ENCODE peak calls at places on chromosomes 11 and 22, in five cellular contexts. One of them, this sample, is unnamed.
A peak's percentile ranks its signal among the peaks of the same experiment; 100 is the strongest.

GRCh38 chr11:66936326-66936725 is 21.9 kb downstream of the PC start:
- DNase-seq in neural progenitor cell: no peak
- DNase-seq in HepG2: peak; percentile 50
- DNase-seq in GM23338: no peak
- DNase-seq in PC-3: no peak
- DNase-seq in this sample: peak; percentile 58

GRCh38 chr11:60589611-60590010 is 74.4 kb downstream of the MS4A13 start:
- DNase-seq in neural progenitor cell: no peak
- DNase-seq in HepG2: no peak
- DNase-seq in GM23338: peak; percentile 32
- DNase-seq in PC-3: peak; percentile 34
- DNase-seq in this sample: no peak

GRCh38 chr22:41286639-41287091 is 678 bp upstream of the RANGAP1 start:
- DNase-seq in neural progenitor cell: no peak
- DNase-seq in HepG2: peak; percentile 60
- DNase-seq in GM23338: no peak
- DNase-seq in PC-3: no peak
- DNase-seq in this sample: peak; percentile 61

GRCh38 chr11:110447897-110448522 is 18.3 kb downstream of the FDX1 start:
- DNase-seq in neural progenitor cell: no peak
- DNase-seq in HepG2: no peak
- DNase-seq in GM23338: peak; percentile 47
- DNase-seq in PC-3: peak; percentile 88
- DNase-seq in this sample: no peak

GRCh38 chr22:28435960-28436359 is 243.7 kb downstream of the TTC28 start:
- DNase-seq in neural progenitor cell: no peak
- DNase-seq in HepG2: no peak
- DNase-seq in GM23338: no peak
- DNase-seq in PC-3: peak; percentile 8
- DNase-seq in this sample: peak; percentile 42

GRCh38 chr22:43446881-43447280 is 35.1 kb downstream of the MPPED1 start:
- DNase-seq in neural progenitor cell: no peak
- DNase-seq in HepG2: no peak
- DNase-seq in GM23338: no peak
- DNase-seq in PC-3: peak; percentile 26
- DNase-seq in this sample: peak; percentile 5

GRCh38 chr11:12150831-12151382 is 40.5 kb downstream of the MICAL2 start:
- DNase-seq in neural progenitor cell: no peak
- DNase-seq in HepG2: no peak
- DNase-seq in GM23338: no peak
- DNase-seq in PC-3: peak; percentile 25
- DNase-seq in this sample: peak; percentile 65

GRCh38 chr11:44083906-44084305 is 11.6 kb upstream of the EXT2 start:
- DNase-seq in neural progenitor cell: no peak
- DNase-seq in HepG2: no peak
- DNase-seq in GM23338: no peak
- DNase-seq in PC-3: no peak
- DNase-seq in this sample: no peak

GRCh38 chr22:44147821-44148574 is 32.7 kb upstream of the PARVG start:
- DNase-seq in neural progenitor cell: peak; percentile 66
- DNase-seq in HepG2: no peak
- DNase-seq in GM23338: peak; percentile 97
- DNase-seq in PC-3: no peak
- DNase-seq in this sample: peak; percentile 16

GRCh38 chr11:69007978-69008381 is 5.1 kb downstream of the MRGPRF start:
- DNase-seq in neural progenitor cell: no peak
- DNase-seq in HepG2: peak; percentile 27
- DNase-seq in GM23338: no peak
- DNase-seq in PC-3: no peak
- DNase-seq in this sample: no peak

GRCh38 chr11:1398506-1399235 is 8.9 kb downstream of the BRSK2 start:
- DNase-seq in neural progenitor cell: no peak
- DNase-seq in HepG2: no peak
- DNase-seq in GM23338: no peak
- DNase-seq in PC-3: no peak
- DNase-seq in this sample: no peak

GRCh38 chr11:101583180-101584128 is at the start of gene TRPC6:
- DNase-seq in neural progenitor cell: peak; percentile 73
- DNase-seq in HepG2: no peak
- DNase-seq in GM23338: peak; percentile 86
- DNase-seq in PC-3: no peak
- DNase-seq in this sample: peak; percentile 31

GRCh38 chr11:30617762-30618161 is 31.6 kb upstream of the MPPED2 start:
- DNase-seq in neural progenitor cell: no peak
- DNase-seq in HepG2: no peak
- DNase-seq in GM23338: peak; percentile 26
- DNase-seq in PC-3: no peak
- DNase-seq in this sample: no peak

GRCh38 chr11:2531987-2532703 is 87.3 kb downstream of the KCNQ1 start:
- DNase-seq in neural progenitor cell: no peak
- DNase-seq in HepG2: no peak
- DNase-seq in GM23338: no peak
- DNase-seq in PC-3: no peak
- DNase-seq in this sample: no peak

GRCh38 chr11:126282361-126282741 is 542 bp upstream of the TIRAP start:
- DNase-seq in neural progenitor cell: peak; percentile 62
- DNase-seq in HepG2: peak; percentile 18
- DNase-seq in GM23338: peak; percentile 74
- DNase-seq in PC-3: peak; percentile 34
- DNase-seq in this sample: peak; percentile 78

GRCh38 chr11:2525166-2525861 is 80.5 kb downstream of the KCNQ1 start:
- DNase-seq in neural progenitor cell: no peak
- DNase-seq in HepG2: no peak
- DNase-seq in GM23338: no peak
- DNase-seq in PC-3: no peak
- DNase-seq in this sample: no peak

GRCh38 chr11:9263840-9264380 is 1.2 kb downstream of the DENND5A start:
- DNase-seq in neural progenitor cell: no peak
- DNase-seq in HepG2: peak; percentile 43
- DNase-seq in GM23338: no peak
- DNase-seq in PC-3: no peak
- DNase-seq in this sample: peak; percentile 68

GRCh38 chr11:121890377-121890776 is 225.6 kb downstream of the BLID start:
- DNase-seq in neural progenitor cell: no peak
- DNase-seq in HepG2: no peak
- DNase-seq in GM23338: no peak
- DNase-seq in PC-3: peak; percentile 88
- DNase-seq in this sample: peak; percentile 78

GRCh38 chr11:12245549-12245986 is 131.8 kb upstream of the PARVA start:
- DNase-seq in neural progenitor cell: no peak
- DNase-seq in HepG2: no peak
- DNase-seq in GM23338: no peak
- DNase-seq in PC-3: peak; percentile 59
- DNase-seq in this sample: peak; percentile 45

GRCh38 chr11:74154621-74155281 is 16.1 kb downstream of the C2CD3 start:
- DNase-seq in neural progenitor cell: no peak
- DNase-seq in HepG2: no peak
- DNase-seq in GM23338: no peak
- DNase-seq in PC-3: peak; percentile 98
- DNase-seq in this sample: peak; percentile 32

GRCh38 chr11:34021977-34022735 is 29.4 kb upstream of the CAPRIN1 start:
- DNase-seq in neural progenitor cell: no peak
- DNase-seq in HepG2: no peak
- DNase-seq in GM23338: no peak
- DNase-seq in PC-3: no peak
- DNase-seq in this sample: no peak

GRCh38 chr22:17920992-17921650 is 103.2 kb downstream of the MICAL3 start:
- DNase-seq in neural progenitor cell: no peak
- DNase-seq in HepG2: no peak
- DNase-seq in GM23338: no peak
- DNase-seq in PC-3: no peak
- DNase-seq in this sample: peak; percentile 12

GRCh38 chr11:118241191-118242098 is 10.7 kb downstream of the MPZL3 start:
- DNase-seq in neural progenitor cell: no peak
- DNase-seq in HepG2: peak; percentile 39
- DNase-seq in GM23338: no peak
- DNase-seq in PC-3: peak; percentile 98
- DNase-seq in this sample: peak; percentile 69
- TF ChIP-seq EZH2 in neural progenitor cell: no peak
- TF ChIP-seq EZH2 in HepG2: no peak
- TF ChIP-seq EZH2 in GM23338: no peak
- TF ChIP-seq EZH2 in PC-3: no peak
- TF ChIP-seq EZH2 in this sample: no peak

GRCh38 chr11:17477084-17477333 is 364 bp upstream of the ABCC8 start:
- DNase-seq in neural progenitor cell: no peak
- DNase-seq in HepG2: no peak
- DNase-seq in GM23338: no peak
- DNase-seq in PC-3: no peak
- DNase-seq in this sample: no peak

GRCh38 chr11:17478064-17478463 is 1.4 kb upstream of the ABCC8 start:
- DNase-seq in neural progenitor cell: peak; percentile 35
- DNase-seq in HepG2: no peak
- DNase-seq in GM23338: peak; percentile 22
- DNase-seq in PC-3: no peak
- DNase-seq in this sample: peak; percentile 8

GRCh38 chr11:17476317-17477083 is at the start of gene ABCC8:
- DNase-seq in neural progenitor cell: peak; percentile 77
- DNase-seq in HepG2: no peak
- DNase-seq in GM23338: peak; percentile 71
- DNase-seq in PC-3: no peak
- DNase-seq in this sample: no peak

GRCh38 chr11:17477361-17477760 is 716 bp upstream of the ABCC8 start:
- DNase-seq in neural progenitor cell: no peak
- DNase-seq in HepG2: no peak
- DNase-seq in GM23338: no peak
- DNase-seq in PC-3: no peak
- DNase-seq in this sample: no peak

DNA sequence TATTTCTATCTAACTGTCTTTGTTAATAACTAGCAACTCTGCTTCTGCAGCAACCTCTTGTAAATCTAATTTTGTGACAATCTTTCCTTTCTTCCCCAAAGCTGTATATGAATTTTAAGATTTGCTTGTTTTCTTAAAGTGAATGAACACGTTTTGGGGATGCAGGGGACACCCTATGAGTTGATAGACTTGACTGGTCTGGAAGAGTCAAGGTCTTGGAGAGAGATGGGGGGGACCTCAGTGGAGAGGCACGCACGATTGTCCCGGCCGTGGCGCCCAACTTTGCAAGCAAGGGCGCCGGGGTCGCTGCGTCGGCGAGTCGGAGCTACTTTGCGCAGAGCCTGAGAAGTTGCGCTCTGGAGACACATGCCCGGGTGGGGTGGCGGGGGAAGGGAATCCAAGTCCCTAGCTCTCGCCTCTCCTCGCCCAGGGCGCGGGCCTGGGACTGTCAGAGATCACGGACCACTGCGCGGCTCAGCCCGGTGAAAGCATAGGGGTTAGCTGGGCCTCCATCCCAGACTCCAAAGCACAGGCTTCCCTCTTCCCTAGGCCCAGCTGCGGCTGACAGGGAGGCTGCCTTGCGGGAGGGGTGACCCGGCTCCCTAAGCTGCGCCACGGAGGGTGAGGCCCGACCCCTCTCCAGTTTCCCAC is 854 bp downstream of the ABCC8 start:
- DNase-seq in neural progenitor cell: peak; percentile 70
- DNase-seq in HepG2: no peak
- DNase-seq in GM23338: peak; percentile 57
- DNase-seq in PC-3: no peak
- DNase-seq in this sample: no peak
- TF ChIP-seq EZH2 in neural progenitor cell: peak; percentile 60
- TF ChIP-seq EZH2 in HepG2: no peak
- TF ChIP-seq EZH2 in GM23338: peak; percentile 63
- TF ChIP-seq EZH2 in PC-3: no peak
- TF ChIP-seq EZH2 in this sample: no peak

GRCh38 chr11:111541209-111542061 is 915 bp downstream of the LAYN start:
- DNase-seq in neural progenitor cell: peak; percentile 52
- DNase-seq in HepG2: no peak
- DNase-seq in GM23338: peak; percentile 78
- DNase-seq in PC-3: no peak
- DNase-seq in this sample: peak; percentile 77
- TF ChIP-seq EZH2 in neural progenitor cell: peak; percentile 76
- TF ChIP-seq EZH2 in HepG2: no peak
- TF ChIP-seq EZH2 in GM23338: peak; percentile 48
- TF ChIP-seq EZH2 in PC-3: no peak
- TF ChIP-seq EZH2 in this sample: no peak

GRCh38 chr22:19715286-19715939 is 1.1 kb downstream of the SEPTIN5 start:
- DNase-seq in neural progenitor cell: no peak
- DNase-seq in HepG2: no peak
- DNase-seq in GM23338: no peak
- DNase-seq in PC-3: no peak
- DNase-seq in this sample: no peak

GRCh38 chr22:19713228-19713627 is 1.1 kb upstream of the SEPTIN5 start:
- DNase-seq in neural progenitor cell: no peak
- DNase-seq in HepG2: no peak
- DNase-seq in GM23338: no peak
- DNase-seq in PC-3: no peak
- DNase-seq in this sample: no peak

GRCh38 chr22:19716041-19716828 is 1.9 kb downstream of the SEPTIN5 start:
- DNase-seq in neural progenitor cell: no peak
- DNase-seq in HepG2: no peak
- DNase-seq in GM23338: no peak
- DNase-seq in PC-3: no peak
- DNase-seq in this sample: no peak

GRCh38 chr22:19713650-19714319 is 518 bp upstream of the SEPTIN5 start:
- DNase-seq in neural progenitor cell: peak; percentile 73
- DNase-seq in HepG2: no peak
- DNase-seq in GM23338: peak; percentile 60
- DNase-seq in PC-3: no peak
- DNase-seq in this sample: peak; percentile 47

DNA sequence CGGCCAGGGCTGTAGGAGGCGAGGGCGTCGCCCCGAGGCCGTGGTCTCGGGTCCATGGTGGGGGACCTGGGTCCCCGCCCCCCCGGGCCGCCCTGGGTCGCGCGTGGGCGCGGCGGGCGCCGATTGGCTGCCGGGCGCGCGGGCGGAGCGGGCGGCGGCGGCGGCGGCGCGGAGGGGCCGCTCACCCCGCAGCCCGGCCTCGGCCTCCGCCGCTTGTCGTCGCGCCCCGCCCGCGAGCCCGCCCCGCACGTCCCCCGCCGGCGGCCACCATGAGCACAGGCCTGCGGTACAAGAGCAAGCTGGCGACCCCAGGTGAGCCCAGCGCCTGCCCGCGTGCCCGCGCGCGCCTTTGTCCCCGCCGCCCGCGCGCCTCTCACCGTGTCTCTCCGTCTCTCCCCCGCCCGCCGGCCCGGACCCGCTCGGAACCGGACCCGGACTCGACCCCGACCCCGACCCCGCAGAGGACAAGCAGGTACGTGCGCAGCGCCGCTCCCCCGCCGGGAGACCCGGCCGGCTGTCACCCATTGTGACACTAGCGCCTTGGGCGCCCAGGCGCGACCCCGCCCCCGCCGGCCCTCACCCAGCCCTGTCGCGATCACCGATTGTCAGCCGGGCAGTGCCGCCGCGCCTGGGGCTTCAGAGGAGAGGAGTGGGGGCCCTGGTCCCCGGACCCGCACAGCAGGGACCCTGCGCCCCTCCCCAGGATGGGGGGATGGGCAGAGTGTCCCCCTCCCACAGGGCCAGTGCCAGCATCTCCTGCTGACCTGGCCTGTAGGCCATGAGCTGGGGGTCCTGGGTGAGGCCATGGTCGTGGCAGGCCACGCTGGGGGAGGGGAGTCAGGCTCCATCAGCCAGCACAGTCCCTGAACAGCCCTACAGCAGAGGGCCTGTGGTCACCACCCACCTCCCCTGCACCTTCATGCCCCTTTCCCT is at the start of gene SEPTIN5:
- DNase-seq in neural progenitor cell: peak; percentile 52
- DNase-seq in HepG2: no peak
- DNase-seq in GM23338: no peak
- DNase-seq in PC-3: no peak
- DNase-seq in this sample: peak; percentile 50
- TF ChIP-seq EZH2 in neural progenitor cell: peak; percentile 70
- TF ChIP-seq EZH2 in HepG2: peak; percentile 62
- TF ChIP-seq EZH2 in GM23338: no peak
- TF ChIP-seq EZH2 in PC-3: no peak
- TF ChIP-seq EZH2 in this sample: no peak

This sample was measured in GM23248.